ENCODE peak calls at places on chromosomes 7 and 10, in four cellular contexts. One of them, this sample, is unnamed.

GRCh38 chr7:41630741-41631140 is 72.1 kb downstream of the INHBA start:
- DNase-seq in OCI-LY7: no peak
- DNase-seq in mammary epithelial cell: peak
- DNase-seq in uterus: no peak
- DNase-seq in this sample: peak

GRCh38 chr7:96670338-96671289 is 39.0 kb downstream of the SEM1 start:
- DNase-seq in uterus: no peak
- DNase-seq in mammary epithelial cell: no peak
- DNase-seq in OCI-LY7: no peak
- DNase-seq in this sample: no peak

GRCh38 chr7:116652793-116653192 is 19.2 kb upstream of the MET start:
- DNase-seq in mammary epithelial cell: peak
- DNase-seq in OCI-LY7: no peak
- DNase-seq in uterus: no peak
- DNase-seq in this sample: no peak

GRCh38 chr7:81181066-81181465 is 262.2 kb upstream of the SEMA3C start:
- DNase-seq in uterus: no peak
- DNase-seq in mammary epithelial cell: no peak
- DNase-seq in OCI-LY7: no peak
- DNase-seq in this sample: no peak

GRCh38 chr10:78804356-78805032 is 264.3 kb upstream of the ZMIZ1 start:
- DNase-seq in OCI-LY7: no peak
- DNase-seq in mammary epithelial cell: no peak
- DNase-seq in uterus: peak
- DNase-seq in this sample: no peak

GRCh38 chr7:22671177-22671879 is 55.7 kb upstream of the IL6 start:
- DNase-seq in uterus: no peak
- DNase-seq in mammary epithelial cell: peak
- DNase-seq in OCI-LY7: no peak
- DNase-seq in this sample: no peak

GRCh38 chr10:124534231-124534798 is 72.7 kb downstream of the LHPP start:
- DNase-seq in uterus: no peak
- DNase-seq in mammary epithelial cell: no peak
- DNase-seq in OCI-LY7: peak
- DNase-seq in this sample: peak

GRCh38 chr7:3733541-3734140 is 432.6 kb downstream of the SDK1 start:
- DNase-seq in mammary epithelial cell: no peak
- DNase-seq in uterus: no peak
- DNase-seq in OCI-LY7: no peak
- DNase-seq in this sample: no peak

GRCh38 chr7:83976302-83976701 is 218.3 kb downstream of the SEMA3A start:
- DNase-seq in uterus: no peak
- DNase-seq in OCI-LY7: peak
- DNase-seq in mammary epithelial cell: peak
- DNase-seq in this sample: peak

GRCh38 chr7:143514995-143515735 is 37.5 kb downstream of the TAS2R41 start:
- DNase-seq in OCI-LY7: no peak
- DNase-seq in mammary epithelial cell: no peak
- DNase-seq in uterus: no peak
- DNase-seq in this sample: no peak

GRCh38 chr10:34280599-34281374 is 534.3 kb downstream of the PARD3 start:
- DNase-seq in OCI-LY7: no peak
- DNase-seq in uterus: peak
- DNase-seq in mammary epithelial cell: peak
- DNase-seq in this sample: no peak

GRCh38 chr7:157699357-157700013 is 362.7 kb downstream of the DNAJB6 start:
- DNase-seq in OCI-LY7: no peak
- DNase-seq in mammary epithelial cell: no peak
- DNase-seq in uterus: no peak
- DNase-seq in this sample: no peak

GRCh38 chr7:112084506-112084905 is 121.7 kb downstream of the DOCK4 start:
- DNase-seq in mammary epithelial cell: peak
- DNase-seq in uterus: no peak
- DNase-seq in OCI-LY7: no peak
- DNase-seq in this sample: peak

GRCh38 chr10:123140983-123141390 is 5.2 kb downstream of the HMX3 start:
- DNase-seq in OCI-LY7: no peak
- DNase-seq in uterus: no peak
- DNase-seq in mammary epithelial cell: no peak
- DNase-seq in this sample: no peak

GRCh38 chr7:157018328-157018996 is 8.0 kb upstream of the MNX1 start:
- DNase-seq in OCI-LY7: no peak
- DNase-seq in mammary epithelial cell: no peak
- DNase-seq in uterus: no peak
- DNase-seq in this sample: no peak

GRCh38 chr10:95388539-95388938 is 97.7 kb upstream of the PDLIM1 start:
- DNase-seq in mammary epithelial cell: no peak
- DNase-seq in uterus: no peak
- DNase-seq in OCI-LY7: no peak
- DNase-seq in this sample: no peak

GRCh38 chr7:92997144-92997543 is 120.6 kb downstream of the SAMD9 start:
- DNase-seq in mammary epithelial cell: no peak
- DNase-seq in OCI-LY7: no peak
- DNase-seq in uterus: no peak
- DNase-seq in this sample: no peak

GRCh38 chr10:58516118-58516517 is 3.4 kb downstream of the BICC1 start:
- DNase-seq in mammary epithelial cell: peak
- DNase-seq in OCI-LY7: no peak
- DNase-seq in uterus: no peak
- DNase-seq in this sample: no peak

GRCh38 chr10:46033602-46034011 is 3.2 kb upstream of the NCOA4 start:
- DNase-seq in uterus: no peak
- DNase-seq in OCI-LY7: no peak
- DNase-seq in mammary epithelial cell: peak
- DNase-seq in this sample: no peak

GRCh38 chr10:73117976-73118743 is 7.9 kb downstream of the NUDT13 start:
- DNase-seq in OCI-LY7: no peak
- DNase-seq in uterus: no peak
- DNase-seq in mammary epithelial cell: peak
- DNase-seq in this sample: peak

GRCh38 chr10:97090035-97090434 is 95.7 kb downstream of the SLIT1 start:
- DNase-seq in mammary epithelial cell: no peak
- DNase-seq in OCI-LY7: no peak
- DNase-seq in uterus: no peak
- DNase-seq in this sample: no peak

GRCh38 chr10:100528123-100528884 is 1.4 kb downstream of the NDUFB8 start:
- DNase-seq in uterus: no peak
- DNase-seq in mammary epithelial cell: peak
- DNase-seq in OCI-LY7: no peak
- DNase-seq in this sample: no peak

GRCh38 chr7:103148994-103149807 is at the start of gene NAPEPLD:
- DNase-seq in OCI-LY7: peak
- DNase-seq in uterus: peak
- DNase-seq in mammary epithelial cell: peak
- DNase-seq in this sample: peak

GRCh38 chr7:132130497-132130896 is 445.8 kb downstream of the PLXNA4 start:
- DNase-seq in OCI-LY7: no peak
- DNase-seq in uterus: no peak
- DNase-seq in mammary epithelial cell: peak
- DNase-seq in this sample: no peak

GRCh38 chr10:110783509-110784103 is 88.1 kb upstream of the PDCD4 start:
- DNase-seq in mammary epithelial cell: no peak
- DNase-seq in OCI-LY7: no peak
- DNase-seq in uterus: no peak
- DNase-seq in this sample: no peak

GRCh38 chr7:34058791-34059550 is 153.6 kb downstream of the BMPER start:
- DNase-seq in OCI-LY7: no peak
- DNase-seq in uterus: no peak
- DNase-seq in mammary epithelial cell: peak
- DNase-seq in this sample: no peak

GRCh38 chr7:142112086-142112485 is 568 bp downstream of the MGAM2 start:
- DNase-seq in mammary epithelial cell: no peak
- DNase-seq in OCI-LY7: no peak
- DNase-seq in uterus: no peak
- DNase-seq in this sample: no peak

GRCh38 chr7:1169409-1170368 is 9.7 kb upstream of the ZFAND2A start:
- DNase-seq in OCI-LY7: peak
- DNase-seq in mammary epithelial cell: peak
- DNase-seq in uterus: peak
- DNase-seq in this sample: peak

GRCh38 chr7:9125246-9125645 is 691.8 kb downstream of the NXPH1 start:
- DNase-seq in OCI-LY7: no peak
- DNase-seq in mammary epithelial cell: no peak
- DNase-seq in uterus: no peak
- DNase-seq in this sample: no peak

GRCh38 chr10:75589895-75590654 is 158.7 kb downstream of the LRMDA start:
- DNase-seq in OCI-LY7: no peak
- DNase-seq in mammary epithelial cell: no peak
- DNase-seq in uterus: no peak
- DNase-seq in this sample: no peak

GRCh38 chr10:75592888-75593643 is 161.6 kb downstream of the LRMDA start:
- DNase-seq in uterus: peak
- DNase-seq in OCI-LY7: no peak
- DNase-seq in mammary epithelial cell: no peak
- DNase-seq in this sample: no peak

GRCh38 chr10:75592014-75592842 is 160.8 kb downstream of the LRMDA start:
- DNase-seq in mammary epithelial cell: no peak
- DNase-seq in uterus: peak
- DNase-seq in OCI-LY7: no peak
- DNase-seq in this sample: no peak

GRCh38 chr10:75596930-75597629 is 165.7 kb downstream of the LRMDA start:
- DNase-seq in uterus: no peak
- DNase-seq in mammary epithelial cell: no peak
- DNase-seq in OCI-LY7: no peak
- DNase-seq in this sample: no peak

GRCh38 chr10:75593690-75594556 is 162.5 kb downstream of the LRMDA start:
- DNase-seq in mammary epithelial cell: no peak
- DNase-seq in OCI-LY7: no peak
- DNase-seq in uterus: no peak
- DNase-seq in this sample: no peak
- TF ChIP-seq CTCF in mammary epithelial cell: peak
- TF ChIP-seq CTCF in OCI-LY7: peak
- TF ChIP-seq CTCF in uterus: no peak
- TF ChIP-seq CTCF in this sample: no peak

GRCh38 chr7:91420606-91421390 is 156.6 kb downstream of the FZD1 start:
- DNase-seq in uterus: no peak
- DNase-seq in OCI-LY7: no peak
- DNase-seq in mammary epithelial cell: no peak
- DNase-seq in this sample: no peak
- TF ChIP-seq CTCF in uterus: no peak
- TF ChIP-seq CTCF in OCI-LY7: no peak
- TF ChIP-seq CTCF in mammary epithelial cell: no peak
- TF ChIP-seq CTCF in this sample: no peak

GRCh38 chr10:24553051-24553612 is 170.6 kb downstream of the ARHGAP21 start:
- DNase-seq in OCI-LY7: no peak
- DNase-seq in mammary epithelial cell: peak
- DNase-seq in uterus: no peak
- DNase-seq in this sample: no peak

GRCh38 chr10:24554036-24554435 is 169.7 kb downstream of the ARHGAP21 start:
- DNase-seq in OCI-LY7: no peak
- DNase-seq in mammary epithelial cell: no peak
- DNase-seq in uterus: no peak
- DNase-seq in this sample: no peak

GRCh38 chr10:24551161-24551560 is 172.5 kb downstream of the ARHGAP21 start:
- DNase-seq in uterus: no peak
- DNase-seq in OCI-LY7: no peak
- DNase-seq in mammary epithelial cell: no peak
- DNase-seq in this sample: no peak

GRCh38 chr10:24550680-24551079 is 173.0 kb downstream of the ARHGAP21 start:
- DNase-seq in mammary epithelial cell: no peak
- DNase-seq in uterus: no peak
- DNase-seq in OCI-LY7: no peak
- DNase-seq in this sample: no peak

GRCh38 chr10:24552346-24553016 is 171.2 kb downstream of the ARHGAP21 start:
- DNase-seq in uterus: no peak
- DNase-seq in mammary epithelial cell: peak
- DNase-seq in OCI-LY7: peak
- DNase-seq in this sample: no peak
- TF ChIP-seq CTCF in uterus: no peak
- TF ChIP-seq CTCF in mammary epithelial cell: peak
- TF ChIP-seq CTCF in OCI-LY7: peak
- TF ChIP-seq CTCF in this sample: no peak

GRCh38 chr7:73618538-73618937 is 5.8 kb downstream of the MLXIPL start:
- DNase-seq in mammary epithelial cell: no peak
- DNase-seq in OCI-LY7: no peak
- DNase-seq in uterus: no peak
- DNase-seq in this sample: no peak

GRCh38 chr7:73612598-73613269 is 11.6 kb downstream of the MLXIPL start:
- DNase-seq in mammary epithelial cell: peak
- DNase-seq in OCI-LY7: no peak
- DNase-seq in uterus: no peak
- DNase-seq in this sample: no peak

GRCh38 chr7:73613954-73614735 is 10.2 kb downstream of the MLXIPL start:
- DNase-seq in mammary epithelial cell: peak
- DNase-seq in OCI-LY7: no peak
- DNase-seq in uterus: no peak
- DNase-seq in this sample: no peak

GRCh38 chr7:73611017-73611555 is 13.2 kb downstream of the MLXIPL start:
- DNase-seq in uterus: no peak
- DNase-seq in mammary epithelial cell: no peak
- DNase-seq in OCI-LY7: no peak
- DNase-seq in this sample: no peak

DNA sequence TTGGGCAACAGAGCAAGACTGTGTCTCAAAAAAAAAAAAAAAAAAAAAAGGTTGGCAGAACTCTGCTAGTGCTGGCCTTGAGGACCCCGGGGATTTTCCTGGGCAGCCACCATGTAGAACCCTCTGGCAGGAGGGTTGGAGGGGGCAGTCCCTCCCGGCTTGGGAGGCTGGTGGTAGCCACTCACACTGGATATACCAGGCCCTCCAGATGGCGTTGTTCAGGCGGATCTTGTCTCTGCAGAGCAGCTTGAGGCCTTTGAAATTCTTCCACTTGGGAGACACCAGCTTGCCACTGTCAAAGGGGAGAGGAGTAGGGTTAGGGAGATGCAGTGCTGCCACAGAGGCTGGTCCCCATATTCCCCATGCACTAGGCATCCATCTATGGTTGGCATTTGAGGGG is 8.4 kb downstream of the MLXIPL start:
- DNase-seq in mammary epithelial cell: no peak
- DNase-seq in OCI-LY7: peak
- DNase-seq in uterus: no peak
- DNase-seq in this sample: no peak
- TF ChIP-seq CTCF in mammary epithelial cell: peak
- TF ChIP-seq CTCF in OCI-LY7: peak
- TF ChIP-seq CTCF in uterus: no peak
- TF ChIP-seq CTCF in this sample: no peak

GRCh38 chr10:60140681-60141632 is 234.6 kb upstream of the CCDC6 start:
- DNase-seq in OCI-LY7: no peak
- DNase-seq in uterus: peak
- DNase-seq in mammary epithelial cell: no peak
- DNase-seq in this sample: no peak
- TF ChIP-seq CTCF in OCI-LY7: no peak
- TF ChIP-seq CTCF in uterus: no peak
- TF ChIP-seq CTCF in mammary epithelial cell: no peak
- TF ChIP-seq CTCF in this sample: no peak

This sample was measured in GM20000.